ENCODE peak calls at places on chromosome 10, in nine cellular contexts. One of them, this sample, is unnamed.

GRCh38 chr10:117461766-117462423 is 80.7 kb upstream of the EMX2 start:
- DNase-seq in HTR-8/SVneo: peak; percentile 77
- DNase-seq in fibroblast of lung: peak; percentile 88
- DNase-seq in skeletal muscle cell: peak; percentile 94
- DNase-seq in glutamatergic neuron: no peak
- DNase-seq in CD8-positive, alpha-beta memory T cell: peak; percentile 35
- DNase-seq in T-cell: no peak
- DNase-seq in PC-3: peak; percentile 91
- DNase-seq in NCI-H2029: no peak
- DNase-seq in this sample: no peak

GRCh38 chr10:97648557-97649404 is 8.3 kb downstream of the PI4K2A start:
- DNase-seq in HTR-8/SVneo: peak; percentile 85
- DNase-seq in fibroblast of lung: peak; percentile 95
- DNase-seq in skeletal muscle cell: peak; percentile 82
- DNase-seq in glutamatergic neuron: no peak
- DNase-seq in CD8-positive, alpha-beta memory T cell: peak; percentile 58
- DNase-seq in T-cell: peak; percentile 19
- DNase-seq in PC-3: peak; percentile 91
- DNase-seq in NCI-H2029: no peak
- DNase-seq in this sample: no peak

GRCh38 chr10:17548786-17549185 is 68.4 kb downstream of the HACD1 start:
- DNase-seq in HTR-8/SVneo: no peak
- DNase-seq in fibroblast of lung: peak; percentile 82
- DNase-seq in skeletal muscle cell: peak; percentile 35
- DNase-seq in glutamatergic neuron: no peak
- DNase-seq in CD8-positive, alpha-beta memory T cell: no peak
- DNase-seq in T-cell: no peak
- DNase-seq in PC-3: no peak
- DNase-seq in NCI-H2029: no peak
- DNase-seq in this sample: no peak

GRCh38 chr10:48885376-48885775 is 54.3 kb downstream of the LRRC18 start:
- DNase-seq in HTR-8/SVneo: no peak
- DNase-seq in fibroblast of lung: peak; percentile 0
- DNase-seq in skeletal muscle cell: no peak
- DNase-seq in glutamatergic neuron: peak; percentile 60
- DNase-seq in CD8-positive, alpha-beta memory T cell: no peak
- DNase-seq in T-cell: no peak
- DNase-seq in PC-3: peak; percentile 64
- DNase-seq in NCI-H2029: no peak
- DNase-seq in this sample: no peak

GRCh38 chr10:45627412-45628048 is 45.0 kb downstream of the ZFAND4 start:
- DNase-seq in HTR-8/SVneo: no peak
- DNase-seq in fibroblast of lung: no peak
- DNase-seq in skeletal muscle cell: no peak
- DNase-seq in glutamatergic neuron: no peak
- DNase-seq in CD8-positive, alpha-beta memory T cell: no peak
- DNase-seq in T-cell: no peak
- DNase-seq in PC-3: no peak
- DNase-seq in NCI-H2029: no peak
- DNase-seq in this sample: no peak

GRCh38 chr10:90960355-90960814 is 39.5 kb upstream of the ANKRD1 start:
- DNase-seq in HTR-8/SVneo: peak; percentile 63
- DNase-seq in fibroblast of lung: peak; percentile 89
- DNase-seq in skeletal muscle cell: peak; percentile 98
- DNase-seq in glutamatergic neuron: no peak
- DNase-seq in CD8-positive, alpha-beta memory T cell: no peak
- DNase-seq in T-cell: no peak
- DNase-seq in PC-3: peak; percentile 76
- DNase-seq in NCI-H2029: no peak
- DNase-seq in this sample: no peak

GRCh38 chr10:72204296-72204695 is 11.5 kb upstream of the ANAPC16 start:
- DNase-seq in HTR-8/SVneo: no peak
- DNase-seq in fibroblast of lung: peak; percentile 22
- DNase-seq in skeletal muscle cell: no peak
- DNase-seq in glutamatergic neuron: no peak
- DNase-seq in CD8-positive, alpha-beta memory T cell: no peak
- DNase-seq in T-cell: no peak
- DNase-seq in PC-3: no peak
- DNase-seq in NCI-H2029: no peak
- DNase-seq in this sample: no peak

GRCh38 chr10:12503311-12503710 is 154.0 kb downstream of the CAMK1D start:
- DNase-seq in HTR-8/SVneo: no peak
- DNase-seq in fibroblast of lung: no peak
- DNase-seq in skeletal muscle cell: no peak
- DNase-seq in glutamatergic neuron: no peak
- DNase-seq in CD8-positive, alpha-beta memory T cell: no peak
- DNase-seq in T-cell: no peak
- DNase-seq in PC-3: no peak
- DNase-seq in NCI-H2029: no peak
- DNase-seq in this sample: peak; percentile 59

GRCh38 chr10:23081891-23082290 is 13.5 kb upstream of the MSRB2 start:
- DNase-seq in HTR-8/SVneo: no peak
- DNase-seq in fibroblast of lung: no peak
- DNase-seq in skeletal muscle cell: no peak
- DNase-seq in glutamatergic neuron: no peak
- DNase-seq in CD8-positive, alpha-beta memory T cell: no peak
- DNase-seq in T-cell: no peak
- DNase-seq in PC-3: peak; percentile 38
- DNase-seq in NCI-H2029: no peak
- DNase-seq in this sample: no peak

GRCh38 chr10:79502561-79503309 is 9.6 kb upstream of the EIF5AL1 start:
- DNase-seq in HTR-8/SVneo: no peak
- DNase-seq in fibroblast of lung: no peak
- DNase-seq in skeletal muscle cell: no peak
- DNase-seq in glutamatergic neuron: peak; percentile 31
- DNase-seq in CD8-positive, alpha-beta memory T cell: no peak
- DNase-seq in T-cell: no peak
- DNase-seq in PC-3: peak; percentile 96
- DNase-seq in NCI-H2029: no peak
- DNase-seq in this sample: no peak